ENCODE peak calls at places on chromosomes 1 and 21, in five cellular contexts. A is esophagus muscularis mucosa, I is endothelial cell of umbilical vein, M is fibroblast of lung, J is lower lobe of right lung. C is an unnamed sample.

GRCh38 chr1:5333326-5333725 is 658.9 kb downstream of the NPHP4 start:
- DNase-seq in J (no peak), M (no peak), A (no peak), I (no peak), C (no peak)

GRCh38 chr1:2888281-2888845 is 86.9 kb upstream of the TTC34 start:
- DNase-seq in I (no peak), M (no peak), A (no peak), J (no peak), C (no peak)

GRCh38 chr1:62370594-62370993 is 51.4 kb upstream of the KANK4 start:
- DNase-seq in I (no peak), M (no peak), J (peak; percentile 61), A (no peak), C (no peak)

GRCh38 chr21:42141643-42142042 is 70.5 kb downstream of the UMODL1 start:
- DNase-seq in A (no peak), M (no peak), J (peak; percentile 41), I (no peak), C (no peak)

GRCh38 chr21:20728691-20729090 is 269.5 kb upstream of the NCAM2 start:
- DNase-seq in J (no peak), A (no peak), M (no peak), I (no peak), C (no peak)

GRCh38 chr21:44525431-44526095 is 14.4 kb downstream of the KRTAP10-1 start:
- DNase-seq in I (no peak), J (no peak), M (no peak), A (no peak), C (no peak)

GRCh38 chr1:184392779-184393522 is 6.1 kb downstream of the C1orf21 start:
- DNase-seq in J (no peak), I (no peak), M (no peak), A (no peak), C (no peak)

GRCh38 chr1:91929246-91929645 is 20.0 kb upstream of the BRDT start:
- DNase-seq in A (no peak), J (peak; percentile 53), I (peak; percentile 53), M (peak; percentile 5), C (no peak)

GRCh38 chr1:168295715-168296114 is 15.0 kb downstream of the TBX19 start:
- DNase-seq in I (no peak), J (no peak), A (no peak), M (no peak), C (no peak)

DNA sequence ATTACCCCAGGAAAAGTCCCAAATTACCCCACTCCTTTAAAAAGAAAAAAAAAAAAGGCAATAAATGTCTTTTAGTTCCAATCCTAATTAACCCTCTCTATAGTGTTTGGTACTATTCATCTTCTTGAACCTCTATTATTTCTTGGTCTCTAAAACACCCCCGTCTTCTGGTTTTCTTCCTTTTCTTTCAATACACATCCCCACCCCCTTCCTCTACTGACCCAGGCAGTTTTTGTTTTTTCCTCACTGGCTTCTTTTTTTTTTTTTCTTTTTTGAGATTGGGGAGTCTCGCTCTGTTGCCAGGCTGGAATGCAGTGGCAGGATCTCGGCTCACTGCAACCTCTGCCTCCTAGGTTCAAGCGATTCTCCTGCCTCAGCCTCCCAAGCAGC is 26.1 kb downstream of the EGLN1 start:
- DNase-seq in M (no peak), A (no peak), J (no peak), I (no peak), C (no peak)
- H3K27ac ChIP-seq in M (peak overlapping the region; percentile 86), A (peak overlapping the region; percentile 58), J (no peak overlapping the region), I (peak overlapping the region; percentile 100), C (peak overlapping the region; percentile 96)

GRCh38 chr1:86648255-86648654 is 56.1 kb upstream of the SH3GLB1 start:
- DNase-seq in M (peak; percentile 76), A (no peak), I (peak; percentile 79), J (no peak), C (peak; percentile 36)
- TF ChIP-seq CTCF in M (no peak), A (no peak), I (no peak), J (no peak), C (no peak)

DNA sequence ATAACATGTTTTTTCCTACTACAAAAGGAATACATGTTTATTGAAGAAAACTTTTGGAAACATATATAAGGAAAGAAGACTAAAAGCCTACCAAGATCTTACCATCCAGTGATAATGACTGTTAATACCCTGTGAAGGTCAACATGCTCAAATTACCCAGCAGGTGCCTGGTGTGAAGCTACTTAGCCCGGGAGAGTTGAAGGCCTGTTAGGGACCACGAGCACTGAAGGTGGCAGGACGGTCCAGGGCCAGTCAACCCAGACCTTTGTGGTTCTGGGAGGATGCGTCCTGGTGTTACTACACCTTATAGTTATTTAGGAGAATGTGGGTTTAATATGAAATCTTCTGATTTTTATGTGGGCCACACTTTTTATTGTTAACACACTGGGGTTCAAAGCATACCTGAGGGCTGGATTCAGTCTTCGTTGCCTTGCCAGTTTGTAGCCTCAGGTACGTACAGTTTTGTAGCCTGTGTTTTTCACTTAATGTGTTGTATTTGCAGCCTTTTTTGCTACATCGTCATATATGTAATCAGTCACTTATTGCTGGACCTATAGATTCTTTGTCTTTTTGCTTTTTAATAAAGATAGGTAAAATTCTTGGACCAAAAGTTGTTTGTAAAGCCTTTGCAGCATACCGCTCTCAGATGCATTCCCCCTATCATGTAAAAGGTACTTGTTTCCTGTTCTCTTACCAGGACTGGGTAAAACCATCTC is 9.8 kb downstream of the ITSN1 start:
- DNase-seq in A (no peak), I (no peak), M (no peak), J (no peak), C (no peak)
- H3K4me3 ChIP-seq in A (no peak overlapping the region), I (no peak overlapping the region), M (no peak overlapping the region), J (no peak overlapping the region), C (no peak overlapping the region)

DNA sequence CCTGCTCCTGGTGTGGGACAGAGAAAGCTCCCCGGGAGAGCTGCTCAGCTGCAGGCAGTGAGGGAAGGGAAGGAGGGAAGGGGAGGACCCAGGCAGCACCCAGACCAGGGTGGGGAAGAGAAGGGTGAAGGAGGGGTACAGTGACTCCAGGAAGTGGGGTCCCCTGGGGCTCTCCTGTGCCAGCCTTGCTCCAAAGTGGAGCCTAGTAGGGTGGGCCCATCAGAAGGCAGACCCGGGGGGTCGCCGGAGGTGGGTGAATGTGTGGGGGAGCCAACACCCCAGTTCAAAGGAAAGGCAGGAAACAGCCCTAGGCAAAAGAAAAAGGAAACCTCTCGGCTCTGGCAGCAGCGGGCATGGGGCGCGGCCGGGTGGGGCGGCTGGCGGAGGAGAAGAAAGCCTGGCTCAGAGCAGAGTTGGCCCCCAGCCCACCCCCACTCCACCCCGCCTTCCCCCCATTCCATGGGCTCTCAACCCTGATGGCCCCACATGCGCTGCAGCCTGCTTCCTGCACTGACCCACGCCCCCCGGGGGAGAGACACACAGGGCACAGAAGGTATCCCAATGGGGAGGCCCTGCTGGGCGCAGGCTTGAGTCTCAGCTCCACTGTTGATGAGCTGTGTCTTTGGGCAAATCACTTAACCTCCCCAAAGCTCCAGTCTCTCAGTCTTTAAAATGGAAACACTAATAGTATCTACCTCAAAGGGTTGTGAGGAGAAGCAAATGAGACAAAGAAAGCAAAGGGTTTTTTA is 5.7 kb downstream of the LGR6 start:
- DNase-seq in A (no peak), I (no peak), M (no peak), J (no peak), C (no peak)
- H3K27ac ChIP-seq in A (no peak overlapping the region), I (no peak overlapping the region), M (no peak overlapping the region), J (no peak overlapping the region), C (no peak overlapping the region)

GRCh38 chr1:53643881-53644390 is 95.0 kb downstream of the GLIS1 start:
- DNase-seq in A (no peak), M (no peak), I (no peak), J (no peak), C (no peak)

GRCh38 chr1:53644909-53645689 is 93.9 kb downstream of the GLIS1 start:
- DNase-seq in J (no peak), M (no peak), A (no peak), I (no peak), C (no peak)

GRCh38 chr1:53643061-53643880 is 95.7 kb downstream of the GLIS1 start:
- DNase-seq in A (no peak), M (no peak), J (no peak), I (no peak), C (no peak)

GRCh38 chr1:53645690-53646078 is 93.3 kb downstream of the GLIS1 start:
- DNase-seq in M (no peak), J (no peak), I (no peak), A (no peak), C (no peak)

GRCh38 chr1:53644496-53644895 is 94.5 kb downstream of the GLIS1 start:
- DNase-seq in M (no peak), A (no peak), I (no peak), J (no peak), C (no peak)
- TF ChIP-seq CTCF in M (no peak), A (no peak), I (no peak), J (no peak), C (no peak)

C was measured in brain microvascular endothelial cell.